ENCODE peak calls at places on chromosomes 1 and 21, in nine cellular contexts. J is K562, A is Peyer's patch, Z is astrocyte, Y is fibroblast of the aortic adventitia, D is neural progenitor cell, K is thoracic aorta, S is GM23338, P is psoas muscle. R is an unnamed sample.

GRCh38 chr1:206062464-206062863 is 9.5 kb downstream of the RHEX start:
- DNase-seq in S (no peak), A (no peak), Y (no peak), K (no peak), J (no peak), D (no peak), P (no peak), Z (no peak), R (no peak)

GRCh38 chr1:30879940-30880339 is 28.6 kb downstream of the SDC3 start:
- DNase-seq in S (peak), J (no peak), Z (no peak), Y (no peak), A (no peak), K (no peak), P (no peak), D (peak), R (no peak)

GRCh38 chr1:149881876-149882275 is 17.5 kb upstream of the BOLA1 start:
- DNase-seq in S (no peak), K (no peak), J (no peak), D (no peak), A (no peak), Z (no peak), P (no peak), Y (no peak), R (no peak)

GRCh38 chr1:30677471-30677870 is 45.9 kb downstream of the MATN1 start:
- DNase-seq in P (no peak), K (no peak), S (no peak), Y (no peak), A (peak), Z (no peak), D (no peak), J (no peak), R (no peak)

GRCh38 chr1:163912491-163912890 is 590.7 kb downstream of the NUF2 start:
- DNase-seq in Y (peak), A (no peak), Z (no peak), D (no peak), J (no peak), S (no peak), P (no peak), K (no peak), R (no peak)

GRCh38 chr1:33815061-33815460 is 48.8 kb upstream of the HMGB4 start:
- DNase-seq in Z (peak), P (no peak), Y (peak), D (no peak), A (no peak), S (no peak), K (no peak), J (no peak), R (no peak)

GRCh38 chr1:19009882-19010321 is 53.4 kb upstream of the IFFO2 start:
- DNase-seq in P (no peak), J (no peak), K (no peak), Z (peak), A (no peak), D (peak), S (peak), Y (peak), R (peak)

GRCh38 chr1:172417552-172417951 is 2.9 kb upstream of the C1orf105 start:
- DNase-seq in J (no peak), Y (no peak), A (no peak), P (no peak), K (no peak), S (peak), D (no peak), Z (no peak), R (no peak)

GRCh38 chr1:217333939-217334338 is 297.0 kb downstream of the GPATCH2 start:
- DNase-seq in S (peak), D (peak), K (no peak), Z (no peak), Y (peak), J (peak), A (no peak), P (no peak), R (peak)

GRCh38 chr1:1399187-1399869 is at the start of gene CCNL2:
- DNase-seq in K (peak), D (peak), P (peak), Z (peak), Y (peak), S (peak), A (peak), J (peak), R (peak)

GRCh38 chr1:116232989-116233514 is 121.9 kb downstream of the MAB21L3 start:
- DNase-seq in Z (no peak), D (peak), J (no peak), S (no peak), A (no peak), K (no peak), Y (no peak), P (no peak), R (no peak)

GRCh38 chr1:95393434-95393833 is 159.4 kb downstream of the RWDD3 start:
- DNase-seq in K (no peak), D (no peak), J (no peak), P (no peak), A (no peak), S (no peak), Z (no peak), Y (no peak), R (no peak)

GRCh38 chr1:38803647-38804046 is 55.9 kb downstream of the RRAGC start:
- DNase-seq in A (no peak), J (no peak), K (no peak), P (no peak), Z (no peak), Y (peak), S (no peak), D (no peak), R (no peak)

GRCh38 chr1:10538608-10539355 is 64.0 kb downstream of the PEX14 start:
- DNase-seq in K (no peak), A (no peak), S (no peak), P (no peak), J (no peak), Y (no peak), Z (no peak), D (no peak), R (no peak)

GRCh38 chr1:223364685-223365382 is 858 bp upstream of the SUSD4 start:
- DNase-seq in Z (no peak), P (no peak), Y (no peak), A (no peak), J (peak), D (peak), K (no peak), S (peak), R (peak)

GRCh38 chr21:30577766-30578165 is 12.4 kb downstream of the KRTAP22-2 start:
- DNase-seq in P (no peak), S (no peak), K (no peak), J (no peak), A (no peak), Z (no peak), D (no peak), Y (no peak), R (no peak)

GRCh38 chr1:105793541-105794146 is 1262.8 kb upstream of the PRMT6 start:
- DNase-seq in S (peak), Z (no peak), K (no peak), P (no peak), D (peak), J (peak), A (no peak), Y (no peak), R (peak)

GRCh38 chr1:37186246-37186756 is 152.0 kb upstream of the GRIK3 start:
- DNase-seq in D (no peak), Y (no peak), K (no peak), Z (no peak), A (no peak), S (no peak), P (no peak), J (no peak), R (no peak)

GRCh38 chr1:80535446-80535845 is 1265.3 kb upstream of the ADGRL2 start:
- DNase-seq in S (peak), P (no peak), K (no peak), Z (no peak), A (no peak), J (no peak), D (peak), Y (no peak), R (no peak)

GRCh38 chr1:119924948-119925898 is 28.9 kb upstream of the ADAM30 start:
- DNase-seq in A (no peak), Z (no peak), S (no peak), Y (no peak), J (no peak), P (peak), D (no peak), K (no peak), R (no peak)

GRCh38 chr1:236716160-236716559 is 29.9 kb downstream of the ACTN2 start:
- DNase-seq in S (no peak), Z (no peak), D (no peak), J (no peak), P (no peak), K (no peak), A (no peak), Y (peak), R (no peak)

GRCh38 chr1:44288883-44289282 is 66.2 kb downstream of the ERI3 start:
- DNase-seq in Y (no peak), A (no peak), J (no peak), S (no peak), Z (no peak), K (no peak), P (no peak), D (no peak), R (no peak)

GRCh38 chr1:173360478-173361063 is 116.6 kb upstream of the PRDX6 start:
- DNase-seq in Y (no peak), P (no peak), D (no peak), K (no peak), S (no peak), A (no peak), J (no peak), Z (no peak), R (no peak)

GRCh38 chr1:100710881-100711660 is 8.5 kb upstream of the VCAM1 start:
- DNase-seq in K (no peak), J (no peak), D (no peak), A (no peak), Y (peak), Z (no peak), S (no peak), P (no peak), R (no peak)

GRCh38 chr21:20443558-20444155 is 554.6 kb upstream of the NCAM2 start:
- DNase-seq in D (peak), J (peak), K (no peak), S (peak), P (no peak), Z (no peak), Y (no peak), A (no peak), R (peak)

GRCh38 chr1:159067699-159068621 is 8.6 kb downstream of the AIM2 start:
- DNase-seq in J (no peak), S (no peak), Z (no peak), A (no peak), Y (no peak), K (no peak), D (no peak), P (no peak), R (no peak)

GRCh38 chr1:50841791-50842387 is 118.2 kb downstream of the FAF1 start:
- DNase-seq in K (no peak), P (no peak), A (no peak), D (no peak), J (no peak), Z (peak), Y (peak), S (no peak), R (no peak)

GRCh38 chr1:24119489-24119858 is 7.5 kb upstream of the MYOM3 start:
- DNase-seq in P (peak), K (no peak), D (no peak), S (no peak), Z (no peak), A (no peak), Y (no peak), J (no peak), R (no peak)

GRCh38 chr1:186848509-186849130 is 19.9 kb downstream of the PLA2G4A start:
- DNase-seq in J (no peak), P (no peak), A (no peak), D (no peak), Z (peak), K (no peak), Y (peak), S (no peak), R (no peak)

GRCh38 chr1:181172082-181172481 is 83.6 kb downstream of the IER5 start:
- DNase-seq in D (no peak), A (no peak), P (no peak), J (no peak), S (no peak), Z (no peak), K (no peak), Y (no peak), R (no peak)

GRCh38 chr1:39818482-39818881 is 29.8 kb upstream of the BMP8B start:
- DNase-seq in P (no peak), Y (no peak), K (no peak), D (no peak), S (no peak), Z (no peak), A (peak), J (no peak), R (no peak)

GRCh38 chr1:197178998-197179397 is 32.5 kb upstream of the ASPM start:
- DNase-seq in P (no peak), S (no peak), A (no peak), Z (peak), K (no peak), J (no peak), Y (peak), D (no peak), R (no peak)
- TF ChIP-seq CTCF in P (no peak), S (no peak), A (no peak), Z (no peak), K (no peak), J (peak), Y (peak), D (no peak), R (no peak)

GRCh38 chr1:154117642-154118041 is 37.2 kb downstream of the NUP210L start:
- DNase-seq in K (no peak), Z (no peak), S (peak), A (no peak), D (no peak), Y (no peak), J (no peak), P (no peak), R (no peak)
- TF ChIP-seq CTCF in K (no peak), Z (no peak), S (peak), A (no peak), D (no peak), Y (no peak), J (peak), P (no peak), R (no peak)

GRCh38 chr21:42576639-42577038 is 63.0 kb downstream of the SLC37A1 start:
- DNase-seq in Z (no peak), S (no peak), Y (no peak), K (no peak), J (no peak), P (no peak), A (no peak), D (no peak), R (no peak)

GRCh38 chr21:42572906-42573495 is 59.3 kb downstream of the SLC37A1 start:
- DNase-seq in Z (no peak), A (peak), Y (no peak), K (no peak), P (peak), D (no peak), S (no peak), J (no peak), R (no peak)

GRCh38 chr21:42575111-42575510 is 61.5 kb downstream of the SLC37A1 start:
- DNase-seq in P (no peak), A (peak), Y (no peak), S (no peak), Z (no peak), K (no peak), D (no peak), J (no peak), R (no peak)

GRCh38 chr21:42571391-42572150 is 57.9 kb downstream of the SLC37A1 start:
- DNase-seq in A (peak), D (no peak), Y (no peak), S (no peak), Z (no peak), K (no peak), P (peak), J (no peak), R (no peak)

GRCh38 chr21:42574234-42575027 is 60.8 kb downstream of the SLC37A1 start:
- DNase-seq in J (peak), K (no peak), Y (no peak), P (no peak), A (peak), D (no peak), S (no peak), Z (no peak), R (no peak)
- TF ChIP-seq CTCF in J (peak), K (no peak), Y (peak), P (no peak), A (no peak), D (no peak), S (no peak), Z (peak), R (peak)

GRCh38 chr1:53592521-53592982 is 133.4 kb downstream of the DMRTB1 start:
- DNase-seq in A (peak), D (peak), K (no peak), Y (peak), Z (peak), J (no peak), P (no peak), S (peak), R (no peak)
- TF ChIP-seq CTCF in A (no peak), D (no peak), K (no peak), Y (no peak), Z (no peak), J (no peak), P (no peak), S (peak), R (no peak)

GRCh38 chr1:74753104-74753503 is 20.2 kb downstream of the TYW3 start:
- DNase-seq in A (no peak), J (no peak), Z (no peak), S (peak), K (no peak), D (peak), Y (no peak), P (no peak), R (no peak)

GRCh38 chr1:74755475-74755874 is 22.5 kb downstream of the TYW3 start:
- DNase-seq in Y (no peak), K (no peak), P (no peak), D (no peak), S (no peak), Z (no peak), A (no peak), J (no peak), R (no peak)
- TF ChIP-seq CTCF in Y (no peak), K (no peak), P (no peak), D (no peak), S (no peak), Z (no peak), A (no peak), J (no peak), R (no peak)